ENCODE peak calls at places on chromosomes 11 and 22, in seven cellular contexts. Z is naive thymus-derived CD8-positive, alpha-beta T cell; J is stimulated activated CD4-positive, alpha-beta T cell treated with anti-CD3 and anti-CD28 coated beads, Interleukin-4, amount 100 ng/mL, for 4 hours; F is astrocyte of the cerebellum; I is activated CD4-positive, alpha-beta memory T cell treated with anti-CD3 and anti-CD28 coated beads, Interleukin-2, amount 10 ng/mL, durations not matched to agents 7 days and 5 days; S is HEK293T; G is hepatocyte. U is an unnamed sample.

GRCh38 chr22:36835903-36836302 is 19.1 kb upstream of the PVALB start:
- DNase-seq in Z (no peak), J (no peak), F (no peak), I (no peak), S (no peak), G (no peak), U (no peak)

GRCh38 chr11:829946-830294 is 2.2 kb downstream of the CRACR2B start:
- DNase-seq in Z (no peak), J (no peak), F (no peak), I (no peak), S (no peak), G (no peak), U (no peak)

GRCh38 chr22:25069758-25070461 is 117.4 kb downstream of the KIAA1671 start:
- DNase-seq in Z (no peak), J (no peak), F (no peak), I (peak; percentile 43), S (no peak), G (no peak), U (no peak)

GRCh38 chr11:108496643-108497256 is 1.4 kb downstream of the POGLUT3 start:
- DNase-seq in Z (no peak), J (no peak), F (no peak), I (no peak), S (no peak), G (peak; percentile 17), U (no peak)

GRCh38 chr11:2299773-2300172 is 1.9 kb downstream of the C11orf21 start:
- DNase-seq in Z (no peak), J (no peak), F (no peak), I (no peak), S (no peak), G (no peak), U (no peak)

GRCh38 chr22:26416670-26417270 is 12.3 kb upstream of the ASPHD2 start:
- DNase-seq in Z (no peak), J (no peak), F (peak; percentile 71), I (no peak), S (no peak), G (peak; percentile 54), U (no peak)

GRCh38 chr11:12189543-12190235 is 79.3 kb downstream of the MICAL2 start:
- DNase-seq in Z (no peak), J (peak; percentile 20), F (no peak), I (peak; percentile 70), S (no peak), G (no peak), U (no peak)

GRCh38 chr11:74288161-74288560 is 23.3 kb downstream of the P4HA3 start:
- DNase-seq in Z (no peak), J (no peak), F (peak; percentile 76), I (no peak), S (no peak), G (peak; percentile 34), U (peak; percentile 75)

GRCh38 chr11:33268945-33269567 is 11.9 kb downstream of the HIPK3 start:
- DNase-seq in Z (no peak), J (no peak), F (no peak), I (no peak), S (no peak), G (no peak), U (no peak)

GRCh38 chr11:94151903-94152677 is 23.4 kb downstream of the PANX1 start:
- DNase-seq in Z (no peak), J (peak; percentile 24), F (no peak), I (no peak), S (no peak), G (peak; percentile 84), U (no peak)

GRCh38 chr11:927871-928270 is 2.2 kb downstream of the AP2A2 start:
- DNase-seq in Z (peak; percentile 41), J (peak; percentile 27), F (no peak), I (peak; percentile 55), S (no peak), G (no peak), U (no peak)

GRCh38 chr11:73205666-73206343 is 12.3 kb upstream of the P2RY2 start:
- DNase-seq in Z (no peak), J (no peak), F (no peak), I (no peak), S (no peak), G (peak; percentile 47), U (no peak)

GRCh38 chr22:29385748-29386147 is 2.6 kb downstream of the AP1B1 start:
- DNase-seq in Z (no peak), J (no peak), F (no peak), I (no peak), S (no peak), G (no peak), U (no peak)

GRCh38 chr22:44532466-44533025 is 34.5 kb upstream of the RTL6 start:
- DNase-seq in Z (no peak), J (no peak), F (no peak), I (no peak), S (no peak), G (no peak), U (no peak)

GRCh38 chr22:39173787-39174497 is 21.5 kb upstream of the CBX7 start:
- DNase-seq in Z (no peak), J (peak; percentile 27), F (no peak), I (peak; percentile 64), S (no peak), G (no peak), U (no peak)

U was measured in AG09319.